ENCODE peak calls at places on chromosome 5, in eight cellular contexts. One of them, this sample, is unnamed.

GRCh38 chr5:176533390-176533789 is 3.8 kb downstream of the RNF44 start:
- DNase-seq in AG04450: no peak
- DNase-seq in D721Med: no peak
- DNase-seq in coronary artery: no peak
- DNase-seq in cardiac muscle cell: peak; percentile 34
- DNase-seq in brain microvascular endothelial cell: no peak
- DNase-seq in GM23338: no peak
- DNase-seq in breast epithelium: no peak
- DNase-seq in this sample: no peak

GRCh38 chr5:115946655-115947054 is 15.6 kb upstream of the LVRN start:
- DNase-seq in AG04450: no peak
- DNase-seq in D721Med: no peak
- DNase-seq in coronary artery: no peak
- DNase-seq in cardiac muscle cell: no peak
- DNase-seq in brain microvascular endothelial cell: peak; percentile 36
- DNase-seq in GM23338: no peak
- DNase-seq in breast epithelium: no peak
- DNase-seq in this sample: no peak

GRCh38 chr5:76270214-76270613 is 132.9 kb upstream of the IQGAP2 start:
- DNase-seq in AG04450: no peak
- DNase-seq in D721Med: no peak
- DNase-seq in coronary artery: no peak
- DNase-seq in cardiac muscle cell: no peak
- DNase-seq in brain microvascular endothelial cell: peak; percentile 13
- DNase-seq in GM23338: no peak
- DNase-seq in breast epithelium: no peak
- DNase-seq in this sample: no peak

GRCh38 chr5:129460121-129460950 is at the start of gene ADAMTS19:
- DNase-seq in AG04450: no peak
- DNase-seq in D721Med: no peak
- DNase-seq in coronary artery: no peak
- DNase-seq in cardiac muscle cell: peak; percentile 73
- DNase-seq in brain microvascular endothelial cell: peak; percentile 40
- DNase-seq in GM23338: peak; percentile 76
- DNase-seq in breast epithelium: no peak
- DNase-seq in this sample: no peak

GRCh38 chr5:173531863-173532262 is 84.6 kb downstream of the BOD1 start:
- DNase-seq in AG04450: no peak
- DNase-seq in D721Med: no peak
- DNase-seq in coronary artery: no peak
- DNase-seq in cardiac muscle cell: no peak
- DNase-seq in brain microvascular endothelial cell: no peak
- DNase-seq in GM23338: no peak
- DNase-seq in breast epithelium: no peak
- DNase-seq in this sample: no peak

GRCh38 chr5:157761690-157762611 is 18.4 kb downstream of the LSM11 start:
- DNase-seq in AG04450: no peak
- DNase-seq in D721Med: peak; percentile 42
- DNase-seq in coronary artery: no peak
- DNase-seq in cardiac muscle cell: peak; percentile 79
- DNase-seq in brain microvascular endothelial cell: peak; percentile 69
- DNase-seq in GM23338: peak; percentile 88
- DNase-seq in breast epithelium: no peak
- DNase-seq in this sample: no peak

GRCh38 chr5:42974546-42974945 is 65.6 kb downstream of the ANXA2R start:
- DNase-seq in AG04450: no peak
- DNase-seq in D721Med: no peak
- DNase-seq in coronary artery: no peak
- DNase-seq in cardiac muscle cell: no peak
- DNase-seq in brain microvascular endothelial cell: peak; percentile 3
- DNase-seq in GM23338: no peak
- DNase-seq in breast epithelium: no peak
- DNase-seq in this sample: no peak

GRCh38 chr5:101306391-101307137 is 403.5 kb upstream of the ST8SIA4 start:
- DNase-seq in AG04450: no peak
- DNase-seq in D721Med: no peak
- DNase-seq in coronary artery: no peak
- DNase-seq in cardiac muscle cell: no peak
- DNase-seq in brain microvascular endothelial cell: no peak
- DNase-seq in GM23338: no peak
- DNase-seq in breast epithelium: no peak
- DNase-seq in this sample: no peak

GRCh38 chr5:54090495-54091084 is 219.8 kb downstream of the ARL15 start:
- DNase-seq in AG04450: peak; percentile 51
- DNase-seq in D721Med: no peak
- DNase-seq in coronary artery: no peak
- DNase-seq in cardiac muscle cell: no peak
- DNase-seq in brain microvascular endothelial cell: peak; percentile 72
- DNase-seq in GM23338: peak; percentile 27
- DNase-seq in breast epithelium: no peak
- DNase-seq in this sample: no peak

GRCh38 chr5:179438461-179438860 is 93.2 kb upstream of the ADAMTS2 start:
- DNase-seq in AG04450: no peak
- DNase-seq in D721Med: no peak
- DNase-seq in coronary artery: no peak
- DNase-seq in cardiac muscle cell: no peak
- DNase-seq in brain microvascular endothelial cell: no peak
- DNase-seq in GM23338: no peak
- DNase-seq in breast epithelium: no peak
- DNase-seq in this sample: no peak

GRCh38 chr5:154267516-154267915 is 77.0 kb downstream of the GALNT10 start:
- DNase-seq in AG04450: no peak
- DNase-seq in D721Med: no peak
- DNase-seq in coronary artery: no peak
- DNase-seq in cardiac muscle cell: no peak
- DNase-seq in brain microvascular endothelial cell: no peak
- DNase-seq in GM23338: peak; percentile 14
- DNase-seq in breast epithelium: no peak
- DNase-seq in this sample: no peak

DNA sequence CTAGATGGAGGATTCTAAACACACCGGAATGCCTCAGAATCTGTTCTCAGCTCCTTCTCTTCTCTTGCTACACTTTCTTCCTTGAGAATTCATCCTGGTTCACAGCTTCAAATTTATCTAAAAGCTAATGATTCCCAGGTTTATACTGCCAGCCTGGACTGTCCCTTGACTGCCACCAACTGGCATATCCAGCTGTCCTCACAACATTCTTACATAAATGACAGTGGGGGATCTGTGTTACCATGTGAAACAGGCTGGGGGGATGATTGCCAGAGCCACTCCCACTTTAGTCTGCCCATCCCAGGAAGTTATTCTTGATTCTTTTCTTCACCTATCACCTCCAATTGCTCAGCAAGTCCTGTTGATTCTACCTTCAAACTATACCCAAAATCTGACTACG is 27.2 kb upstream of the ZFR start:
- DNase-seq in AG04450: no peak
- DNase-seq in D721Med: no peak
- DNase-seq in coronary artery: no peak
- DNase-seq in cardiac muscle cell: no peak
- DNase-seq in brain microvascular endothelial cell: no peak
- DNase-seq in GM23338: peak; percentile 16
- DNase-seq in breast epithelium: no peak
- DNase-seq in this sample: no peak
- TF ChIP-seq CTCF in AG04450: no peak
- TF ChIP-seq CTCF in D721Med: peak; percentile 22
- TF ChIP-seq CTCF in coronary artery: no peak
- TF ChIP-seq CTCF in cardiac muscle cell: no peak
- TF ChIP-seq CTCF in brain microvascular endothelial cell: no peak
- TF ChIP-seq CTCF in GM23338: peak; percentile 23
- TF ChIP-seq CTCF in breast epithelium: no peak
- TF ChIP-seq CTCF in this sample: peak; percentile 16

GRCh38 chr5:134784241-134784920 is 25.8 kb downstream of the DDX46 start:
- DNase-seq in AG04450: no peak
- DNase-seq in D721Med: no peak
- DNase-seq in coronary artery: no peak
- DNase-seq in cardiac muscle cell: no peak
- DNase-seq in brain microvascular endothelial cell: no peak
- DNase-seq in GM23338: no peak
- DNase-seq in breast epithelium: no peak
- DNase-seq in this sample: no peak
- TF ChIP-seq CTCF in AG04450: peak; percentile 45
- TF ChIP-seq CTCF in D721Med: peak; percentile 10
- TF ChIP-seq CTCF in coronary artery: no peak
- TF ChIP-seq CTCF in cardiac muscle cell: no peak
- TF ChIP-seq CTCF in brain microvascular endothelial cell: peak; percentile 38
- TF ChIP-seq CTCF in GM23338: peak; percentile 9
- TF ChIP-seq CTCF in breast epithelium: no peak
- TF ChIP-seq CTCF in this sample: no peak

DNA sequence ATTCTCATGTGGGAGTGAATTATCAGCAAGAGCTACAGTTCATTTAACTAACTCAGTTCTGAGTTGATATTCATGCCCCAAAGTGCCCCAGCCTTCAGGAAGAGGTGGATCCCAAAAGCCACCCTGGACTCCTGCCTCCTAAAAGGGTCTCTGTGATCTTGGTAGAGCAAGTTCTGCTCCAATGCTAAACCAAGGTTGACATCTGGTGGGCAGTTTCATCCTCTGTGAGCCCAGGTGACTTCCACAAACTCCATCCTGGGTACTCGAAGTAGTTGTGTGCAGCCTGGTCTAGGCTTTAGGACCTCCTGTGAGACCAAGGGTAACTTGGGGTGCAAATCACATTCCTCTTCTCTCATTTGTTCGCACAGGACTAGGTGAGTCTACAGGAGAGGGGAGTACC is 816.8 kb downstream of the MTRR start:
- DNase-seq in AG04450: no peak
- DNase-seq in D721Med: no peak
- DNase-seq in coronary artery: no peak
- DNase-seq in cardiac muscle cell: peak; percentile 18
- DNase-seq in brain microvascular endothelial cell: no peak
- DNase-seq in GM23338: peak; percentile 26
- DNase-seq in breast epithelium: no peak
- DNase-seq in this sample: no peak
- TF ChIP-seq CTCF in AG04450: no peak
- TF ChIP-seq CTCF in D721Med: no peak
- TF ChIP-seq CTCF in coronary artery: no peak
- TF ChIP-seq CTCF in cardiac muscle cell: no peak
- TF ChIP-seq CTCF in brain microvascular endothelial cell: no peak
- TF ChIP-seq CTCF in GM23338: peak; percentile 65
- TF ChIP-seq CTCF in breast epithelium: no peak
- TF ChIP-seq CTCF in this sample: no peak

DNA sequence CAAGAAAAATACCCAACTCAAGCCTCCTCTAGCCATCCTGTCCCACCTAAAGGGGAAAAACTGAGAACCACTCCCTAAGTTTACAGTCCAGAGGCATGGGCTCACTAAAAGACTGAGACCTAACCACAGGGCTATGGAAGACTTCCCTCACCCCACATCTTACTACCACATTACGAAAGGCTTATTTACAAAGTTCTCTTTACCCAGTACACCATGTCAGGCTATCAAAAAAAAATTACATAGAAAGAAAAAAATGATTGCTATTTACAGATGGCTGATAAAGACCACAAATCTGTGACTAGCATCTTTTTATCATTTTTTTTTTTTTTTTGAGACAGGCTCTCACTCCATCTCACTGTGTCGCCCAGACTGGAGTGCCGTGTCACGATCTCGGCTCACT is 69.7 kb upstream of the TNPO1 start:
- DNase-seq in AG04450: no peak
- DNase-seq in D721Med: no peak
- DNase-seq in coronary artery: no peak
- DNase-seq in cardiac muscle cell: no peak
- DNase-seq in brain microvascular endothelial cell: peak; percentile 24
- DNase-seq in GM23338: no peak
- DNase-seq in breast epithelium: no peak
- DNase-seq in this sample: no peak
- TF ChIP-seq CTCF in AG04450: no peak
- TF ChIP-seq CTCF in D721Med: no peak
- TF ChIP-seq CTCF in coronary artery: no peak
- TF ChIP-seq CTCF in cardiac muscle cell: no peak
- TF ChIP-seq CTCF in brain microvascular endothelial cell: no peak
- TF ChIP-seq CTCF in GM23338: no peak
- TF ChIP-seq CTCF in breast epithelium: no peak
- TF ChIP-seq CTCF in this sample: no peak

GRCh38 chr5:139670369-139671095 is 22.4 kb downstream of the CXXC5 start:
- DNase-seq in AG04450: no peak
- DNase-seq in D721Med: no peak
- DNase-seq in coronary artery: no peak
- DNase-seq in cardiac muscle cell: no peak
- DNase-seq in brain microvascular endothelial cell: no peak
- DNase-seq in GM23338: no peak
- DNase-seq in breast epithelium: no peak
- DNase-seq in this sample: no peak
- TF ChIP-seq CTCF in AG04450: peak; percentile 39
- TF ChIP-seq CTCF in D721Med: no peak
- TF ChIP-seq CTCF in coronary artery: no peak
- TF ChIP-seq CTCF in cardiac muscle cell: peak; percentile 47
- TF ChIP-seq CTCF in brain microvascular endothelial cell: peak; percentile 61
- TF ChIP-seq CTCF in GM23338: peak; percentile 66
- TF ChIP-seq CTCF in breast epithelium: no peak
- TF ChIP-seq CTCF in this sample: no peak

This sample was measured in esophagus squamous epithelium.